ENCODE peak calls at places on chromosome 5, in six cellular contexts. H is MM.1S, R is fibroblast of lung, Z is A549, T is heart right ventricle, Y is uterus. X is an unnamed sample.

GRCh38 chr5:175614223-175614622 is 43.6 kb upstream of the HRH2 start:
- DNase-seq in H (no peak), R (no peak), Z (no peak), T (no peak), Y (no peak), X (no peak)

GRCh38 chr5:128202320-128202719 is 118.8 kb downstream of the SLC12A2 start:
- DNase-seq in H (no peak), R (no peak), Z (no peak), T (no peak), Y (no peak), X (no peak)

GRCh38 chr5:117414926-117415325 is 840.3 kb upstream of the SEMA6A start:
- DNase-seq in H (no peak), R (no peak), Z (no peak), T (no peak), Y (no peak), X (peak)

GRCh38 chr5:142958933-142959682 is 188.9 kb downstream of the ARHGAP26 start:
- DNase-seq in H (no peak), R (peak), Z (no peak), T (no peak), Y (no peak), X (no peak)

GRCh38 chr5:146877178-146877681 is 1.3 kb downstream of the PPP2R2B start:
- DNase-seq in H (peak), R (peak), Z (no peak), T (no peak), Y (no peak), X (no peak)

GRCh38 chr5:6556089-6556801 is 76.6 kb downstream of the NSUN2 start:
- DNase-seq in H (no peak), R (peak), Z (no peak), T (no peak), Y (no peak), X (no peak)

GRCh38 chr5:97846646-97847045 is 663.6 kb upstream of the RIOK2 start:
- DNase-seq in H (no peak), R (no peak), Z (no peak), T (no peak), Y (no peak), X (no peak)

GRCh38 chr5:67063791-67064190 is 132.8 kb downstream of the CD180 start:
- DNase-seq in H (no peak), R (peak), Z (peak), T (no peak), Y (no peak), X (no peak)

GRCh38 chr5:134053314-134053839 is 48.6 kb upstream of the VDAC1 start:
- DNase-seq in H (no peak), R (no peak), Z (no peak), T (no peak), Y (no peak), X (no peak)

GRCh38 chr5:137036630-137037029 is 462.5 kb downstream of the SPOCK1 start:
- DNase-seq in H (no peak), R (no peak), Z (no peak), T (no peak), Y (no peak), X (no peak)

GRCh38 chr5:96661101-96661840 is 905 bp upstream of the CAST start:
- DNase-seq in H (peak), R (peak), Z (peak), T (peak), Y (peak), X (peak)

GRCh38 chr5:106966686-106967315 is 703.9 kb downstream of the EFNA5 start:
- DNase-seq in H (no peak), R (peak), Z (no peak), T (no peak), Y (no peak), X (peak)

GRCh38 chr5:99949361-99949760 is 585.8 kb upstream of the FAM174A start:
- DNase-seq in H (no peak), R (no peak), Z (no peak), T (no peak), Y (no peak), X (no peak)

GRCh38 chr5:159050408-159051091 is 49.2 kb downstream of the EBF1 start:
- DNase-seq in H (no peak), R (no peak), Z (no peak), T (peak), Y (peak), X (no peak)

GRCh38 chr5:103490340-103490739 is 72.2 kb downstream of the NUDT12 start:
- DNase-seq in H (no peak), R (no peak), Z (no peak), T (no peak), Y (no peak), X (no peak)

GRCh38 chr5:160333726-160334125 is 21.4 kb upstream of the CCNJL start:
- DNase-seq in H (no peak), R (peak), Z (peak), T (no peak), Y (no peak), X (peak)

GRCh38 chr5:56272765-56273164 is 39.6 kb upstream of the ANKRD55 start:
- DNase-seq in H (no peak), R (no peak), Z (no peak), T (no peak), Y (no peak), X (no peak)

GRCh38 chr5:136016945-136017530 is 11.8 kb upstream of the TGFBI start:
- DNase-seq in H (no peak), R (peak), Z (peak), T (no peak), Y (no peak), X (peak)

GRCh38 chr5:94361161-94361560 is 257.2 kb downstream of the KIAA0825 start:
- DNase-seq in H (no peak), R (no peak), Z (no peak), T (no peak), Y (no peak), X (peak)

GRCh38 chr5:67799732-67800234 is 415.8 kb upstream of the PIK3R1 start:
- DNase-seq in H (no peak), R (peak), Z (no peak), T (peak), Y (peak), X (no peak)

GRCh38 chr5:6508931-6509330 is 60.3 kb downstream of the UBE2QL1 start:
- DNase-seq in H (no peak), R (no peak), Z (no peak), T (no peak), Y (no peak), X (no peak)

GRCh38 chr5:137621861-137622823 is 113.7 kb downstream of the KLHL3 start:
- DNase-seq in H (no peak), R (peak), Z (no peak), T (peak), Y (no peak), X (peak)

GRCh38 chr5:94613583-94613982 is 4.8 kb downstream of the KIAA0825 start:
- DNase-seq in H (peak), R (peak), Z (peak), T (no peak), Y (no peak), X (peak)

GRCh38 chr5:169670769-169671525 is 33.9 kb downstream of the DOCK2 start:
- DNase-seq in H (no peak), R (no peak), Z (no peak), T (no peak), Y (no peak), X (no peak)

GRCh38 chr5:1800470-1801060 is 642 bp upstream of the NDUFS6 start:
- DNase-seq in H (peak), R (peak), Z (peak), T (no peak), Y (no peak), X (peak)

GRCh38 chr5:20486826-20487225 is 498.8 kb upstream of the CDH18 start:
- DNase-seq in H (no peak), R (no peak), Z (no peak), T (no peak), Y (no peak), X (no peak)

GRCh38 chr5:72268260-72268659 is 51.8 kb downstream of the MRPS27 start:
- DNase-seq in H (no peak), R (no peak), Z (no peak), T (no peak), Y (no peak), X (no peak)

GRCh38 chr5:160471761-160472160 is 50.1 kb downstream of the PTTG1 start:
- DNase-seq in H (no peak), R (no peak), Z (no peak), T (no peak), Y (no peak), X (no peak)

GRCh38 chr5:181215997-181216982 is 6.8 kb upstream of the TRIM41 start:
- DNase-seq in H (peak), R (no peak), Z (peak), T (no peak), Y (no peak), X (no peak)

GRCh38 chr5:72477644-72478043 is 29.6 kb downstream of the ZNF366 start:
- DNase-seq in H (no peak), R (peak), Z (no peak), T (no peak), Y (no peak), X (no peak)

GRCh38 chr5:59097116-59097515 is 514.2 kb downstream of the RAB3C start:
- DNase-seq in H (no peak), R (peak), Z (peak), T (no peak), Y (no peak), X (no peak)

GRCh38 chr5:9401786-9402472 is 143.9 kb downstream of the SEMA5A start:
- DNase-seq in H (no peak), R (no peak), Z (no peak), T (no peak), Y (no peak), X (no peak)

GRCh38 chr5:120039111-120039510 is 409.8 kb downstream of the FAM170A start:
- DNase-seq in H (no peak), R (no peak), Z (no peak), T (no peak), Y (no peak), X (no peak)

GRCh38 chr5:124628721-124629596 is 117.5 kb downstream of the ZNF608 start:
- DNase-seq in H (no peak), R (peak), Z (peak), T (no peak), Y (no peak), X (peak)

GRCh38 chr5:79857692-79858091 is 133.4 kb downstream of the MTX3 start:
- DNase-seq in H (no peak), R (no peak), Z (no peak), T (no peak), Y (no peak), X (no peak)

GRCh38 chr5:179733764-179734126 is 1.1 kb downstream of the MAML1 start:
- DNase-seq in H (no peak), R (no peak), Z (no peak), T (no peak), Y (no peak), X (no peak)
- H3K27ac ChIP-seq in H (peak), R (peak), Z (peak), T (peak), Y (peak), X (peak)

GRCh38 chr5:132488590-132488989 is 2.0 kb downstream of the IRF1 start:
- DNase-seq in H (no peak), R (no peak), Z (no peak), T (no peak), Y (no peak), X (no peak)

GRCh38 chr5:132490484-132491367 is at the start of gene IRF1:
- DNase-seq in H (peak), R (peak), Z (peak), T (peak), Y (peak), X (peak)

GRCh38 chr5:132489051-132489770 is 1.4 kb downstream of the IRF1 start:
- DNase-seq in H (no peak), R (no peak), Z (no peak), T (no peak), Y (no peak), X (no peak)

GRCh38 chr5:132491368-132492364 is 1.1 kb upstream of the IRF1 start:
- DNase-seq in H (no peak), R (no peak), Z (no peak), T (no peak), Y (no peak), X (no peak)

DNA sequence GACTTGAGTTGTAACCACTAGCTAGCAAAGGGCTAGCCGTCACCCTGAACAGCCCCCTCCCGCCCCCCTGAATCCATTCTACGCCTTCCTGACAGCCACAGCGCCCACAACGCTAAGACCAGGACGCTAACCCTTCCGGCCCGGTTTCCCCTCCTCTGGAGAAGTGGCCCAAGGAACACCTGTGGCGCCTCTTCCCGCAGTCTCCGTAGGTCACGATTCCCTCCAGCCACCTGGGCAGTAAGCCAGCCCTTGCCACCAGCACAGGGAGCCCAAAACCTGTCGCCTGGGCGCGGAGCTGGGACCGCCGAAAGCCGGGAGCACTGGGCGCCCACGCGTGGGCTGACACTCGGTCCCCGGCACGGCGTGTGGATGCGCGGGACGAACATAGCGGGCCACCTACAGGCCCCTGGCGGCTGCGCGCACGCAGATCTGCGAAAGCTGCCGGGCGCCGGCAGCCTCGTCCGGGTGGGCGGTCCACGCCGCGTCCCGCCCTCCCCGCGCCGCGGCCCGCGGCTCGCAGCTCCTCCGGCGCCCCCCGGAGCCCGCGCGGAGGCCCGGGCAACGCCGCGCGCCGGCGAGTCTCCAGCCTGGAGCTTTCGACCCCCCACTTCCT is 596 bp downstream of the IRF1 start:
- DNase-seq in H (peak), R (peak), Z (peak), T (peak), Y (peak), X (no peak)
- TF ChIP-seq CTCF in H (peak), R (no peak), Z (peak), T (peak), Y (peak), X (peak)

GRCh38 chr5:149407331-149408251 is 28.5 kb upstream of the IL17B start:
- DNase-seq in H (no peak), R (no peak), Z (no peak), T (no peak), Y (no peak), X (no peak)
- H3K27ac ChIP-seq in H (no peak), R (peak), Z (peak), T (peak), Y (peak), X (no peak)

GRCh38 chr5:177588413-177588909 is 3.5 kb upstream of the TMED9 start:
- DNase-seq in H (no peak), R (no peak), Z (no peak), T (no peak), Y (no peak), X (no peak)
- TF ChIP-seq CTCF in H (no peak), R (no peak), Z (no peak), T (no peak), Y (no peak), X (no peak)

X was measured in foreskin keratinocyte.